ENCODE peak calls at places on chromosomes 7 and 10, in five cellular contexts. C is upper lobe of left lung, F is HepG2, B is GM12878, P is K562. H is an unnamed sample.

GRCh38 chr7:1640376-1641172 is 29.5 kb upstream of the ELFN1 start:
- ATAC-seq in C (no peak), B (no peak), P (peak), F (peak), H (no peak)

GRCh38 chr10:29642996-29643395 is 8.2 kb upstream of the SVIL start:
- ATAC-seq in C (peak), F (no peak), B (peak), P (no peak), H (peak)

GRCh38 chr10:114479836-114480235 is 75.5 kb upstream of the AFAP1L2 start:
- ATAC-seq in B (no peak), P (no peak), C (no peak), F (no peak), H (no peak)

GRCh38 chr7:47088329-47089067 is 493.4 kb downstream of the TNS3 start:
- ATAC-seq in C (peak), B (peak), P (peak), F (peak), H (peak)

GRCh38 chr10:62326134-62326533 is 48.0 kb upstream of the ZNF365 start:
- ATAC-seq in B (no peak), C (no peak), P (no peak), F (no peak), H (no peak)

GRCh38 chr7:1940402-1940786 is 270.3 kb downstream of the ELFN1 start:
- ATAC-seq in P (peak), B (peak), F (no peak), C (peak), H (peak)

GRCh38 chr7:67518580-67518979 is 521.9 kb downstream of the TYW1 start:
- ATAC-seq in B (no peak), C (no peak), P (no peak), F (no peak), H (peak)

GRCh38 chr7:107605223-107605815 is 25.3 kb downstream of the BCAP29 start:
- ATAC-seq in C (no peak), F (no peak), B (no peak), P (no peak), H (no peak)

GRCh38 chr10:48477181-48477580 is 127.7 kb downstream of the ARHGAP22 start:
- ATAC-seq in F (no peak), B (no peak), C (no peak), P (no peak), H (no peak)

GRCh38 chr7:51592822-51593221 is 276.2 kb upstream of the COBL start:
- ATAC-seq in C (no peak), P (no peak), B (no peak), F (no peak), H (no peak)

GRCh38 chr10:114584419-114584818 is 73.7 kb downstream of the ABLIM1 start:
- ATAC-seq in C (no peak), B (no peak), F (no peak), P (no peak), H (no peak)

GRCh38 chr10:70300908-70301597 is 17.2 kb upstream of the NPFFR1 start:
- ATAC-seq in F (no peak), B (no peak), C (no peak), P (no peak), H (no peak)

GRCh38 chr7:157339777-157340677 is 3.2 kb downstream of the DNAJB6 start:
- ATAC-seq in F (peak), C (peak), B (peak), P (peak), H (no peak)

GRCh38 chr7:127882313-127882920 is 148.8 kb downstream of the LRRC4 start:
- ATAC-seq in F (no peak), P (no peak), C (no peak), B (no peak), H (no peak)

GRCh38 chr7:16923019-16923418 is 41.2 kb upstream of the AGR3 start:
- ATAC-seq in P (peak), F (no peak), C (no peak), B (no peak), H (no peak)

GRCh38 chr7:8035190-8035589 is 66.6 kb downstream of the GLCCI1 start:
- ATAC-seq in P (peak), F (peak), B (peak), C (no peak), H (no peak)

GRCh38 chr10:13421382-13421917 is 73.4 kb upstream of the SEPHS1 start:
- ATAC-seq in C (no peak), B (no peak), P (no peak), F (peak), H (no peak)

GRCh38 chr10:101266396-101267298 is 37.4 kb upstream of the LBX1 start:
- ATAC-seq in C (no peak), B (no peak), F (no peak), P (no peak), H (no peak)

GRCh38 chr10:124465777-124466488 is 4.3 kb downstream of the LHPP start:
- ATAC-seq in F (no peak), P (no peak), B (no peak), C (no peak), H (no peak)

GRCh38 chr10:110151467-110151866 is 55.9 kb upstream of the MXI1 start:
- ATAC-seq in F (peak), P (peak), C (peak), B (no peak), H (no peak)

GRCh38 chr7:118472581-118472980 is 248.1 kb downstream of the ANKRD7 start:
- ATAC-seq in P (no peak), B (no peak), C (no peak), F (no peak), H (no peak)

GRCh38 chr7:121485457-121486243 is 89.5 kb upstream of the FAM3C start:
- ATAC-seq in C (peak), P (peak), B (no peak), F (no peak), H (no peak)

GRCh38 chr7:149348758-149349369 is 86.9 kb downstream of the ZNF783 start:
- ATAC-seq in P (no peak), F (no peak), C (no peak), B (no peak), H (no peak)

GRCh38 chr10:21047511-21047910 is 150.4 kb upstream of the NEBL start:
- ATAC-seq in B (no peak), C (no peak), F (no peak), P (no peak), H (no peak)

GRCh38 chr10:35495521-35496238 is 109.5 kb upstream of the GJD4 start:
- ATAC-seq in F (peak), B (peak), C (no peak), P (no peak), H (peak)

GRCh38 chr7:55476071-55476803 is 96.1 kb downstream of the VOPP1 start:
- ATAC-seq in P (no peak), C (no peak), B (no peak), F (no peak), H (no peak)

DNA sequence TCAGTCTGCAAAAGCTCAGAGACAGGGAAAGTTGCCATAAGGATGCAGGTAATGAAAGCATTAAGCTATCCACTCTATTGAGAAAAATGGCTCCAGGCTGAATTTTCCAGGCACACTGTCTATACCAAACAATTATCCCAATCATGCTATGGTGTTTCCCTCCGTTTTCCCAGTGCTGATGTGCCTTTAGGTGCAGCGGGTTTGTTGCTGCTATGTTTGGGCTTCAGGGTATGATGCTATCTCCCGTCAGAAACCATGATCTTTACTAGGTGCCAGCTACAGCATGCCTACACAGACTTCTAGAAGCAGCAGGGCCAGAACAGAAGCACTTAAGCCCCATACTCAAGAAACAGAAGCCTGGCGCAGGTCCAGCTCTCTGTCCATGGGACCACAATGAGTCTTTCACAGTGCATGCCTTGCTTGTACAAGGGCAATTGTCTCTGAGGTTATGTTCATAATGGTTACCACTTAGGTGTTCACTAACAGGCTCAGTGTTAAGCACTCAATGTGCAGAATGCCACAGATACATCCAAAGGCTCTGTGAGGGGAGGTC is 19.4 kb downstream of the STEAP1B start:
- ATAC-seq in F (no peak), B (no peak), C (no peak), P (no peak), H (no peak)
- TF ChIP-seq EP300 in F (no peak), B (no peak), C (no peak), P (no peak), H (no peak)

GRCh38 chr10:112807013-112807412 is 143.0 kb upstream of the TCF7L2 start:
- ATAC-seq in P (no peak), B (no peak), C (no peak), F (no peak), H (no peak)

GRCh38 chr10:112805701-112806100 is 144.3 kb upstream of the TCF7L2 start:
- ATAC-seq in P (no peak), F (peak), B (no peak), C (no peak), H (no peak)

GRCh38 chr10:112801748-112802147 is 148.3 kb upstream of the TCF7L2 start:
- ATAC-seq in C (no peak), P (no peak), F (no peak), B (no peak), H (no peak)

GRCh38 chr10:112802411-112803060 is 147.5 kb upstream of the TCF7L2 start:
- ATAC-seq in P (no peak), B (no peak), C (no peak), F (no peak), H (no peak)

GRCh38 chr10:112804036-112804435 is 146.0 kb upstream of the TCF7L2 start:
- ATAC-seq in F (peak), B (no peak), P (no peak), C (no peak), H (no peak)
- TF ChIP-seq POLR2AphosphoS5 in F (no peak), B (no peak), P (no peak), C (no peak), H (no peak)

DNA sequence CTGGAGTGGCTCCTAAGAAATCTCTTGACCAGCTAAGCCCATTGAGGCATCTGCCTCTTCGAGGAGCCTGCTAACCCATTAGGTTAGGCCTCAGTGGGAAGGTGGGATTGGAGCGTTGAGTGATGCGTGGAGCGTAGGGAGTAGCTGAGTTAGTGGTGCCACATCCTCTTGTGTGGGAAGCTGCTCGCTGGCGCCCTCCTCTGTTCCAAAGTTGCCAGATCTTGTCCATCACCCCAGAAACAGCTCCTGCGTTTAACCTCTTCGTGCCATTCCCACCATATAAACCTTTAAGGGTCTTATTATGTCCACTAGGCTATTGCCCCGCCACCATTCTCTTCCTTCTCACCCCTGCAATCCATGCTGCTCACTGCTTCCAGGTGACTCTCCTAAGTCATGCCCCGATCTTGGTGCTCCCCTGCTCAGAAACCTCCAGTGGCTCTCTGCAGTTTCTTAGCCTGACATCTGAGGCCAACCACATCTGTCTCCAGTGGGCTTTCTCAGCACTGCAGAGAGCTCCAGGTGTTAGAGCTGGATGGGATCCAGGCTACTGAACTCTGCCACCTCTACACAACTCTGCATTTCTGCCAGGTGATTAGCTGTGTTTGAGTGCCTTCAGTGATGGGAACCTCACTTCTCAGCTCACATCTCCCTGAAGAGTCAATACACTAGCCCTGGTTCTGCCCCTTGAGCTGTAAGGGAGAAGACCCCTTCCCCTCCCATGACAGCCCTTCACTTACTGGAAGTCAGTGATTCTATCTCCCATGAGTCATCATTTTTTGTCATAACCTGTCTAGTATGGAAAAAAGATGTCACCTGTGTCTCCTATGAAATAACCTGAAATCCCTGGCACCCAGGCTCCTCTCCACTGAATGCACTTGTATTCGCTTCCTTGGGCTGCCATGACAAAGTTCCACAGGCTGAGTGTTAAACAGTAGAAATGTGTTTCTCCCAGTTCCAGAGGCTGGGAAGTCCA is 65.0 kb upstream of the FGFR2 start:
- ATAC-seq in C (no peak), P (peak), B (peak), F (peak), H (no peak)
- TF ChIP-seq EP300 in C (no peak), P (no peak), B (no peak), F (no peak), H (no peak)

GRCh38 chr10:98332623-98333269 is 64.8 kb upstream of the LOXL4 start:
- ATAC-seq in F (peak), P (no peak), C (no peak), B (no peak), H (no peak)
- TF ChIP-seq POLR2AphosphoS5 in F (no peak), P (no peak), C (no peak), B (no peak), H (no peak)

DNA sequence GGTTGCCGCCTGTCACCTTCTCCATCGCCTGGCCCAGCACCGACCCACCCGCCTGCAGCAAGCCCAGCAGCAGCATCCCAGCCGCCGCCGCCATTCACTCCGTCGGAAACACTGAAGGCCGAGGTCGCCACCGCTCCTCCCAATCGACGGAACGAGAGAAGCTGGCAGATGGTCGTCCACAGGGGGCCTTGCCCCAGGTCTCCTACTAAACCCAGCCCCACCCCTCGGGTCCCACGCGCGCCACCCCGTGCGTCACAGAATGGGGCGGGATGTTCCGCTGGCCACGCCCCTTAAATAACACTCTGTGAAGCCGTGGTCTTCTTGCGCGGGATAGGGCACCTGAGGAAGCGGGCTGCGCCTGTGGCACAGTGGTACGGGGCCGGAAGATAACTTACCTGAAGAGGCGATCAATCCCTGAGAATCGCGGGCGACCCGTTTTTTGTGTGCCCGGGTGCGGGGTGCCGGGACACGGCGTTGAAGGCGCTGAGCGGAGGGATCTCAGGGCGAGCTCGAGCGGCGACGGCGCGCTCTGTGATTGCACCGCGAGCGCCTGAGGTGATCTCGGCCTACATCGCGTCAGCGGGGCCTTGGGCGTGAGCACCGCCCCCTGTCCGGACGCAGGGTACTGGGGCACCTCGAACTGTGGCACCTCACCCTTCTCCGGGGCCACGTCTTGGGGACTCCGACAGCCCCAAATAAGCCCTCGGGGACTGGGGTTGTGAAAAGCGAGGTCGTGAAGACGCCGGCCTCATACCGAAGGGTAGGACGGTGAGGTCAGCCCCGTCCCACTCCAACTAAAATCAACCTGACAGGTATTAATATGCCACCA is at the start of gene CYP51A1:
- ATAC-seq in P (peak), C (peak), F (peak), B (peak), H (peak)
- TF ChIP-seq EP300 in P (peak), C (peak), F (no peak), B (no peak), H (peak)

GRCh38 chr7:130882396-130882795 is 148.4 kb upstream of the KLF14 start:
- ATAC-seq in C (no peak), B (no peak), F (no peak), P (no peak), H (no peak)
- TF ChIP-seq POLR2AphosphoS5 in C (no peak), B (no peak), F (no peak), P (no peak), H (no peak)